ENCODE peak calls at places on chromosomes 12 and 14, in six cellular contexts. O is H1, R is mammary epithelial cell, Z is heart right ventricle, F is Panc1, Q is GM23248. C is an unnamed sample. For H3K4me1 and H3K36me3, the result is how much of the 10 kb centered on the place peaks cover.

GRCh38 chr12:113403435-113404415 is at the start of gene SDS:
- DNase-seq in O (no peak), R (no peak), Z (peak), F (no peak), Q (no peak), C (no peak)

GRCh38 chr14:94066089-94066676 is 14.8 kb downstream of the DDX24 start:
- DNase-seq in O (no peak), R (peak), Z (no peak), F (no peak), Q (no peak), C (no peak)

GRCh38 chr14:89660183-89660582 is 243.2 kb upstream of the FOXN3 start:
- DNase-seq in O (no peak), R (no peak), Z (no peak), F (no peak), Q (peak), C (no peak)

GRCh38 chr14:88974991-88975835 is 150.8 kb downstream of the TTC8 start:
- DNase-seq in O (no peak), R (no peak), Z (no peak), F (no peak), Q (no peak), C (no peak)

GRCh38 chr12:117395766-117396165 is 34.3 kb upstream of the NOS1 start:
- DNase-seq in O (no peak), R (no peak), Z (no peak), F (no peak), Q (no peak), C (no peak)

GRCh38 chr12:49534806-49535278 is 4.0 kb upstream of the KCNH3 start:
- DNase-seq in O (no peak), R (no peak), Z (no peak), F (no peak), Q (no peak), C (no peak)

GRCh38 chr14:61813101-61813596 is 50.9 kb downstream of the SNAPC1 start:
- DNase-seq in O (peak), R (peak), Z (no peak), F (no peak), Q (peak), C (no peak)

GRCh38 chr12:77031745-77032144 is 33.6 kb downstream of the E2F7 start:
- DNase-seq in O (no peak), R (peak), Z (no peak), F (no peak), Q (peak), C (peak)

GRCh38 chr12:3042826-3043225 is 34.4 kb upstream of the TSPAN9 start:
- DNase-seq in O (no peak), R (no peak), Z (no peak), F (no peak), Q (no peak), C (no peak)

GRCh38 chr14:106347291-106347778 is 821.0 kb downstream of the TMEM121 start:
- DNase-seq in O (no peak), R (no peak), Z (no peak), F (no peak), Q (no peak), C (no peak)

GRCh38 chr14:58280954-58281787 is 17.2 kb upstream of the ARID4A start:
- DNase-seq in O (no peak), R (peak), Z (no peak), F (no peak), Q (peak), C (peak)

GRCh38 chr12:65962921-65963883 is 138.9 kb downstream of the HMGA2 start:
- DNase-seq in O (peak), R (no peak), Z (peak), F (no peak), Q (no peak), C (peak)

GRCh38 chr14:69667938-69668336 is 56.5 kb downstream of the SUSD6 start:
- DNase-seq in O (no peak), R (no peak), Z (no peak), F (no peak), Q (no peak), C (no peak)

GRCh38 chr14:69664865-69665526 is 53.6 kb downstream of the SUSD6 start:
- DNase-seq in O (no peak), R (no peak), Z (no peak), F (no peak), Q (no peak), C (no peak)

GRCh38 chr14:69666698-69667211 is 55.4 kb downstream of the SUSD6 start:
- DNase-seq in O (no peak), R (no peak), Z (no peak), F (no peak), Q (peak), C (peak)

GRCh38 chr14:69665596-69665995 is 54.2 kb downstream of the SUSD6 start:
- DNase-seq in O (no peak), R (no peak), Z (no peak), F (no peak), Q (peak), C (no peak)

DNA sequence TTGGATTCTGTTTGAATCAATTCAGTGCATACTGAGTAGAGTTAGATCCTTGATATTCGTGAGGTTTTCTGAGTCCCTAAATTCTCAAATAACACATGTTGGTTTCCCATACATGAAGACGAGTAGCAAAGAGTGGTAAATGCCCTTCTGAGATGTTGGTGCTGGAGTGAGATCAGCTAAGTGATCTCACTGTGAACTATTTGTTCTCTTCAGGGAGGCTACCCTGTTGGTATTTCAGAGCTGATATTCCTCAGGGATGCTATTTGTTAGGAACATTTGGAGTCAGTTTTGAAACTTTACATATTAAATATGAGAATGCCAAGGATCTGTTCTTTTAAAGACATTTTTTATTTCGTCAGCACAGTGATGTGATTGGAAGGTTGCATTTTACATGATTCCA is 54.7 kb downstream of the SUSD6 start:
- DNase-seq in O (no peak), R (no peak), Z (no peak), F (no peak), Q (peak), C (no peak)
- H3K4me1 ChIP-seq in O (under half), R (under half), Z (half or more), F (under half), Q (under half), C (under half)

GRCh38 chr14:76382495-76382832 is 6.5 kb downstream of the ESRRB start:
- DNase-seq in O (no peak), R (no peak), Z (no peak), F (no peak), Q (no peak), C (no peak)

GRCh38 chr14:76389841-76390240 is 13.9 kb downstream of the ESRRB start:
- DNase-seq in O (no peak), R (no peak), Z (no peak), F (no peak), Q (no peak), C (no peak)

GRCh38 chr14:76390621-76391020 is 14.7 kb downstream of the ESRRB start:
- DNase-seq in O (no peak), R (no peak), Z (no peak), F (no peak), Q (no peak), C (no peak)

GRCh38 chr14:76391981-76392690 is 16.2 kb downstream of the ESRRB start:
- DNase-seq in O (no peak), R (peak), Z (no peak), F (no peak), Q (no peak), C (no peak)

GRCh38 chr14:76386922-76387782 is 11.2 kb downstream of the ESRRB start:
- DNase-seq in O (peak), R (peak), Z (peak), F (peak), Q (peak), C (peak)
- H3K27ac ChIP-seq in O (no peak), R (no peak), Z (no peak), F (no peak), Q (no peak), C (no peak)

GRCh38 chr14:100106661-100107112 is 41.5 kb downstream of the EVL start:
- DNase-seq in O (no peak), R (no peak), Z (no peak), F (no peak), Q (no peak), C (no peak)
- H3K36me3 ChIP-seq in O (under half), R (under half), Z (under half), F (under half), Q (under half), C (under half)

GRCh38 chr14:54177861-54178591 is 218.8 kb upstream of the CDKN3 start:
- DNase-seq in O (no peak), R (no peak), Z (no peak), F (no peak), Q (peak), C (no peak)

GRCh38 chr14:54187439-54187838 is 209.4 kb upstream of the CDKN3 start:
- DNase-seq in O (no peak), R (no peak), Z (no peak), F (no peak), Q (no peak), C (no peak)

GRCh38 chr14:54177009-54177408 is 219.8 kb upstream of the CDKN3 start:
- DNase-seq in O (no peak), R (no peak), Z (no peak), F (no peak), Q (no peak), C (no peak)

GRCh38 chr14:54186821-54187365 is 209.9 kb upstream of the CDKN3 start:
- DNase-seq in O (no peak), R (no peak), Z (no peak), F (no peak), Q (no peak), C (no peak)

DNA sequence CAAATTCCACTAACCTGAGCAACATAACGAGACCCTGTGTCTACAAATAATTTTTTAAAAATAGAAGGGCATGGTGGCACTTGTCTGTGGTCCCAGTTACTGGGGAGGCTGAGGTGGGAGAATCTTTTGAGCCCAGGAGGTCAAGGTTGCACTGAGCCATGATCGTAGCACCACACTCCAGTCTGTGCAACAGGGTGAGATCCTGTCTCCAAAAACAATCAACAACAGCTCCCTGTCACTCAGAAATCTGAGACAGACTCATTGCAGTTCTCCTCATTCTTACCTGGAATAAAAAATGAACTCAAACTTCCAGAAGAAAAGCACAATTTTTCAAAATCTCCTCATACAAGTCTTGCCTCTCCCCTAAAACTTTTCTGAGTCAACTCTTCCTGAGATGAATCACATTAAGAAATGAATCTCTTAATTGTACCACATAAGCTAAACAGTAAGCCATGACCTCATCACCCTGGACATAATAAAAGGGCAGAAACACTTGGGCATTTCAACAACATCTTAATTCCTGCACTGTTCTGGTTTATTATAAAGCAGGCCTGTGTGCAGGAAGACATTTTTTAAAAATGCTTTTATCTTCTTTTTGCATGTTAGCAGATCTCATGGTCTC is 214.3 kb upstream of the CDKN3 start:
- DNase-seq in O (no peak), R (peak), Z (no peak), F (no peak), Q (peak), C (no peak)
- H3K4me1 ChIP-seq in O (under half), R (under half), Z (under half), F (under half), Q (under half), C (under half)

DNA sequence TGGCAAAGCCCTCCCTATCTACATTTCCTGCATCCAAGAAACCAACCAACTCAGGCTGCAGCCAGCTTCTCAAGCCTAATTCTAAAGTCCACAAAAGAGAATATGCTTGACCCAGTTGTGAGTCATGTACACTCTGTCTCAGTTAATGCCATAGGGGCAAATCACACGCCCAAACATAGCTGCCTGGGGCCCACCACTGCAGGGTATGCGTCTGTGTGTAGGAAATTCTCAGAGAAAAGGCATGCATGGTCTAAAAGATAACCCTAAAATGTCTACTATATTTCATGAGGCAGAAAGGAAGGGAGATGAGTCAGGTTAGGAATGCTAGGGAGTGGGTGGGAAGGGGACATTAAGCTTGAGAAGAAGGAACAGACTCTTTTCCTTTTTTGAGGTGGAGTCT is 22.3 kb upstream of the SPTLC2 start:
- DNase-seq in O (no peak), R (peak), Z (no peak), F (no peak), Q (peak), C (peak)
- H3K27ac ChIP-seq in O (no peak), R (peak), Z (no peak), F (no peak), Q (peak), C (peak)

GRCh38 chr12:122563361-122563760 is 36.3 kb downstream of the KNTC1 start:
- DNase-seq in O (no peak), R (no peak), Z (no peak), F (no peak), Q (no peak), C (no peak)
- H3K36me3 ChIP-seq in O (half or more), R (under half), Z (under half), F (under half), Q (under half), C (half or more)

GRCh38 chr12:93950321-93950720 is 198.1 kb upstream of the PLXNC1 start:
- DNase-seq in O (no peak), R (no peak), Z (no peak), F (no peak), Q (peak), C (no peak)
- H3K4me1 ChIP-seq in O (under half), R (under half), Z (under half), F (under half), Q (under half), C (under half)

GRCh38 chr14:45253070-45253753 is at the start of gene MIS18BP1:
- DNase-seq in O (peak), R (peak), Z (peak), F (peak), Q (peak), C (peak)
- H3K27ac ChIP-seq in O (peak), R (peak), Z (peak), F (peak), Q (peak), C (peak)

GRCh38 chr12:109578330-109578927 is 4.8 kb downstream of the MVK start:
- DNase-seq in O (no peak), R (no peak), Z (no peak), F (no peak), Q (no peak), C (no peak)

GRCh38 chr12:109575683-109576082 is 2.1 kb downstream of the MVK start:
- DNase-seq in O (no peak), R (no peak), Z (no peak), F (no peak), Q (no peak), C (no peak)

GRCh38 chr12:109579639-109580038 is 6.0 kb downstream of the MVK start:
- DNase-seq in O (no peak), R (no peak), Z (no peak), F (no peak), Q (no peak), C (no peak)

GRCh38 chr12:109580272-109580671 is 6.7 kb downstream of the MVK start:
- DNase-seq in O (no peak), R (no peak), Z (no peak), F (no peak), Q (no peak), C (no peak)

DNA sequence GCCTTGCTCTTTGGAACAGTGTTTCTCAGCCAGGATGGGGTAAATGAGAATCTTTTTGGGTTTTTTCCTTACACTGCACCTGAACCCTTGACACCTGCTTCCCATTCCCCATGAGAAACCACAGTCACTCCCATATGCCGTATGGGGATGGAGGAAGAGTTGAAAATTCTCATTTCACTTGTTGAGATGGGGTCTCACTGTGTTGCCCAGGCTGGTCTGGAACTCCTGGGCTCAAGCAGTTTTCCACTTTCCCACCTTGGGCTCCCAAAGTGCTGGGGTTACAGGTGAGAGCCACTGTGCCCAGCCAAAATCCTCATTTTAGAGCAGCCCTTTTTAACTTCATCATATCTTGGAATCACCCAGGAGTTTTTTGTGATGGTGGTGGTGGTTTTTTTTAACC is 3.7 kb downstream of the MVK start:
- DNase-seq in O (no peak), R (no peak), Z (no peak), F (no peak), Q (no peak), C (no peak)
- H3K36me3 ChIP-seq in O (half or more), R (under half), Z (under half), F (under half), Q (under half), C (half or more)

GRCh38 chr12:29734748-29735147 is 49.0 kb downstream of the TMTC1 start:
- DNase-seq in O (no peak), R (no peak), Z (no peak), F (no peak), Q (no peak), C (no peak)

GRCh38 chr12:29737616-29738015 is 46.1 kb downstream of the TMTC1 start:
- DNase-seq in O (no peak), R (no peak), Z (no peak), F (no peak), Q (no peak), C (no peak)

GRCh38 chr12:29733060-29733459 is 50.7 kb downstream of the TMTC1 start:
- DNase-seq in O (no peak), R (peak), Z (no peak), F (no peak), Q (peak), C (no peak)

GRCh38 chr12:29734299-29734698 is 49.4 kb downstream of the TMTC1 start:
- DNase-seq in O (no peak), R (no peak), Z (no peak), F (no peak), Q (no peak), C (no peak)

GRCh38 chr12:29735604-29736003 is 48.1 kb downstream of the TMTC1 start:
- DNase-seq in O (no peak), R (no peak), Z (no peak), F (no peak), Q (no peak), C (no peak)
- H3K4me1 ChIP-seq in O (under half), R (under half), Z (half or more), F (under half), Q (under half), C (under half)